ENCODE peak calls at places on chromosomes 13 and 19, in six cellular contexts. I is neural progenitor cell, W is heart right ventricle, V is breast epithelium, K is pancreas, T is thoracic aorta. D is an unnamed sample.

GRCh38 chr13:73335938-73336337 is 277.1 kb downstream of the KLF5 start:
- DNase-seq in I (no peak), T (no peak), W (no peak), K (no peak), V (no peak), D (no peak)

GRCh38 chr19:46852830-46853229 is 2.2 kb upstream of the AP2S1 start:
- DNase-seq in T (no peak), W (no peak), V (no peak), K (no peak), I (no peak), D (no peak)

GRCh38 chr13:45180713-45181601 is 19.9 kb downstream of the KCTD4 start:
- DNase-seq in V (no peak), W (no peak), T (no peak), I (no peak), K (no peak), D (no peak)

GRCh38 chr13:71067164-71067815 is 799.7 kb downstream of the DACH1 start:
- DNase-seq in T (no peak), W (no peak), I (peak; percentile 40), K (no peak), V (no peak), D (peak; percentile 2)

GRCh38 chr19:55386515-55386947 is 799 bp downstream of the RPL28 start:
- DNase-seq in V (no peak), W (no peak), I (no peak), K (no peak), T (no peak), D (no peak)

GRCh38 chr13:94657167-94657566 is 55.2 kb downstream of the SOX21 start:
- DNase-seq in K (no peak), I (no peak), V (no peak), W (no peak), T (no peak), D (peak; percentile 30)

GRCh38 chr19:29263305-29264080 is 50.5 kb upstream of the UQCRFS1 start:
- DNase-seq in V (no peak), T (no peak), W (no peak), K (no peak), I (peak; percentile 78), D (peak; percentile 68)

GRCh38 chr13:44014501-44014900 is 134.8 kb downstream of the LACC1 start:
- DNase-seq in V (no peak), T (no peak), W (no peak), I (no peak), K (no peak), D (no peak)

GRCh38 chr19:12703056-12703455 is 6.6 kb upstream of the FBXW9 start:
- DNase-seq in K (no peak), T (no peak), V (no peak), W (no peak), I (peak; percentile 91), D (peak; percentile 53)

GRCh38 chr19:54451331-54451871 is 2.4 kb downstream of the LENG8 start:
- DNase-seq in V (no peak), T (no peak), W (no peak), I (no peak), K (peak; percentile 78), D (no peak)

GRCh38 chr19:49014870-49015255 is 2.0 kb downstream of the LHB start:
- DNase-seq in W (no peak), T (no peak), I (no peak), K (no peak), V (no peak), D (no peak)

GRCh38 chr13:101875717-101876393 is 423.4 kb downstream of the ITGBL1 start:
- DNase-seq in I (no peak), W (no peak), V (no peak), K (no peak), T (no peak), D (no peak)

GRCh38 chr19:12800873-12801465 is 631 bp downstream of the PRDX2 start:
- DNase-seq in T (no peak), I (peak; percentile 70), K (peak; percentile 86), V (no peak), W (peak; percentile 38), D (peak; percentile 60)

GRCh38 chr13:23871616-23872220 is 17.5 kb downstream of the MIPEP start:
- DNase-seq in V (no peak), W (no peak), K (no peak), T (no peak), I (peak; percentile 12), D (peak; percentile 20)
- TF ChIP-seq CTCF in V (peak; percentile 81), W (peak; percentile 62), K (peak; percentile 38), T (peak; percentile 62), I (peak; percentile 69), D (peak; percentile 45)

DNA sequence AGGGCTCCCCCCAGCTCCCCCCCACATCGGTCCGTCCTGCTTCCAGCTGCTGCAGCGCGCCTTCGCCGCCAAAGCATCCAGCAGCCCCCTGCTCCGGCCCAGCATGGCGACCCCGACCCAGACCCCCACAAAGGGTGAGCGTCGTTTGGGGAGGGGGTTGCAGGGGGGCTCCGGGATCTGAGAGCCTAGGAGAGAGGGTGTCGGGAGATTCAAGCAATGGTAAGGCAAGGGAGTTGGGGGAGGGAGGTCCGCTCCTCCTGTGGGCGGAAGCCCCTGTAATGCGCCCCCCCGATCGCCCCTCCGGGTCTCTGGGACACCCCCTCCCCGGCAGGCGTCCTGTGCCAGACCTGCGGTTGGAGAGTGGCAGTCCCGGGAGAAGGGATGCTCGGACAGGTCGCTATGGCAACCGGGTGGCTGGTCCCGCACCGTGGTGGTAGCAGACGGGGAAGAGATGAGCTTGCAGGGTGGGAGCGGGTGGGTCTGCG is at the start of gene FXYD7:
- DNase-seq in K (peak; percentile 84), I (peak; percentile 69), W (peak; percentile 38), V (no peak), T (no peak), D (no peak)
- H3K27ac ChIP-seq in K (no peak within 1 kb of the TSS), I (no peak within 1 kb of the TSS), W (no peak within 1 kb of the TSS), V (no peak within 1 kb of the TSS), T (no peak within 1 kb of the TSS), D (no peak within 1 kb of the TSS)

GRCh38 chr13:109215377-109215776 is 571.0 kb downstream of the IRS2 start:
- DNase-seq in V (no peak), K (no peak), I (no peak), T (no peak), W (no peak), D (no peak)

GRCh38 chr13:109214393-109214792 is 572.0 kb downstream of the IRS2 start:
- DNase-seq in K (no peak), V (no peak), I (no peak), W (no peak), T (no peak), D (no peak)

GRCh38 chr13:109213714-109214113 is 572.7 kb downstream of the IRS2 start:
- DNase-seq in W (no peak), V (no peak), T (no peak), I (no peak), K (no peak), D (no peak)

GRCh38 chr13:109211616-109212015 is 574.8 kb downstream of the IRS2 start:
- DNase-seq in T (no peak), I (peak; percentile 23), V (peak; percentile 70), W (no peak), K (no peak), D (no peak)

GRCh38 chr13:109212630-109213029 is 573.8 kb downstream of the IRS2 start:
- DNase-seq in W (no peak), V (no peak), K (no peak), T (no peak), I (no peak), D (no peak)
- TF ChIP-seq CTCF in W (no peak), V (no peak), K (no peak), T (no peak), I (no peak), D (no peak)

GRCh38 chr19:35905178-35905727 is 2.8 kb downstream of the TYROBP start:
- DNase-seq in W (no peak), I (no peak), V (no peak), K (no peak), T (no peak), D (no peak)

GRCh38 chr19:35904312-35905068 is 2.2 kb downstream of the HCST start:
- DNase-seq in K (no peak), W (no peak), T (no peak), V (no peak), I (no peak), D (no peak)

GRCh38 chr19:35901854-35902661 is at the start of gene HCST:
- DNase-seq in W (no peak), T (no peak), I (no peak), K (no peak), V (no peak), D (no peak)

GRCh38 chr19:35902870-35903475 is 644 bp downstream of the HCST start:
- DNase-seq in V (no peak), W (no peak), K (no peak), T (no peak), I (no peak), D (no peak)

DNA sequence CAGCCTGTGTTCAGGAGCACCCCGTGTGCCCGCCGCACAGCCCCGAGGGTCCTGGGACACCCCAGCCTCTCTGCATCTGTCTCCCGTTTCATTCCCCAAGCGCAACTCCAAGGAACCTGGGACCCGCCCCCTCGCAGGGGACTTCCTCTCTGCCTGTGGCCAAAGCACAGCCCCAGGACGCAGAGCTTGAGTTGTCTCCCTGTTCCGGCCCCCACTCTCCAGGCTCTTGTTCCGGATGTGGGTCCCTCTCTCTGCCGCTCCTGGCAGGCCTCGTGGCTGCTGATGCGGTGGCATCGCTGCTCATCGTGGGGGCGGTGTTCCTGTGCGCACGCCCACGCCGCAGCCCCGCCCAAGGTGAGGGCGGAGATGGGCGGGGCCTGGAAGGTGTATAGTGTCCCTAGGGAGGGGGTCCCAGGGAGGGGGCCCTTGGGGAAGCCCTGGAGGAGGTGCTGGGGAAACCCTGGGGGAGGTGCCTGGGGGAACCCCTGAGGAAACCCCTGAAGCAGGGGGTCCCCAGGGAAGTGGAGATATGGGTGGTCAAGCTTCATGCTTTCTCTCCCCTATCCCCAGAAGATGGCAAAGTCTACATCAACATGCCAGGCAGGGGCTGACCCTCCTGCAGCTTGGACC is 1.3 kb downstream of the HCST start:
- DNase-seq in W (peak; percentile 70), K (peak; percentile 74), V (peak; percentile 78), I (peak; percentile 69), T (no peak), D (peak; percentile 73)
- H3K27ac ChIP-seq in W (peak overlapping the region; percentile 63), K (no peak overlapping the region), V (peak overlapping the region; percentile 55), I (no peak overlapping the region), T (peak overlapping the region; percentile 53), D (no peak overlapping the region)

DNA sequence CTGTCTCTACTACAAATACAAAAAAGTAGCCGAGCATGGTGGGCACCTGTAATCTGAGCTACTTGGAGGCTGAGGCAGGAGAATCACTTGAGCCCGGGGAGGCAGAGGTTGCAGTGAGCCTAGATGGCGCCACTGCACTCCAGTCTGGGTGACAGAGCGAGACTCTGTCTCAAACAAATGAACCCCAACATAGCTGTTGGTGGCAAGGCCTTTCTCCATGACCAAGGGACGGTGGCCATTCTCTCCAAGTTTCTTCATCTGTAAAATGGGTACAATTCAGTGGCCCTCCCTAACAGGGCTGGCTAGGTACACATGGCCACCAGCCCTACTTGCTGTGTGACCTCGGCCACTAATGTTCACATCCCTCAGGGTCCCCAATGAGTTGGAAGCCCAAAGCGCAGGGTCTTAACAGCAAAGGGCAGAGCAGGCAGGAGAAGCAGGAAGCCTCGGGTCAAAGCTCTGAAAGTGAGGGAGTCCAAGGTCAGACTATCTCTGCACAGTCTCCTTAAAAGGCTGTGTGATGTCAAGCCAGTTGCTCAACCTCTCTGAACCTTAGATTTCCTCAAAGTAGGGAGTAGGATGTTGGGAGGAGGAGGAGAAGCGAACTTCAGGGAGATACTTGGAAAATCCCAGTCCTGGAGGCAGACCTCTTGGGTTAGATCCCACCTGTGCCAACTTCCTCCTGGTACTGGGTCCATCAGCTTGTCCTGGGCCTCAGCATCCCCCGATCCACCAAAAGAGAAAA is 2.7 kb downstream of the JUND start:
- DNase-seq in W (no peak), I (no peak), K (no peak), V (peak; percentile 76), T (no peak), D (no peak)
- TF ChIP-seq CTCF in W (peak; percentile 19), I (peak; percentile 44), K (no peak), V (no peak), T (no peak), D (peak; percentile 38)

GRCh38 chr19:5586300-5587070 is 18.7 kb upstream of the TINCR start:
- DNase-seq in K (peak; percentile 51), I (no peak), T (no peak), W (no peak), V (no peak), D (no peak)
- H3K27ac ChIP-seq in K (no peak overlapping the region), I (peak overlapping the region; percentile 88), T (no peak overlapping the region), W (peak overlapping the region; percentile 3), V (peak overlapping the region; percentile 60), D (peak overlapping the region; percentile 86)

D was measured in cardiac muscle cell.